ENCODE peak calls at places on chromosomes 13 and 19, in five cellular contexts. L is K562, F is HepG2, P is A549, K is GM12878. Y is an unnamed sample. For H3K4me1, the result is how much of the 10 kb centered on the place peaks cover.

GRCh38 chr13:30169442-30169841 is 137.9 kb downstream of the KATNAL1 start:
- DNase-seq in K (no peak), P (no peak), F (no peak), L (no peak), Y (no peak)

GRCh38 chr19:39937792-39938191 is 3.4 kb upstream of the FCGBP start:
- DNase-seq in K (no peak), F (no peak), L (no peak), P (no peak), Y (no peak)

GRCh38 chr13:43448605-43449004 is 338.2 kb downstream of the ENOX1 start:
- DNase-seq in F (no peak), P (no peak), K (no peak), L (no peak), Y (no peak)

GRCh38 chr13:66477816-66478215 is 752.3 kb downstream of the PCDH9 start:
- DNase-seq in P (no peak), L (no peak), K (no peak), F (no peak), Y (no peak)

GRCh38 chr19:46697142-46697960 is 19.6 kb downstream of the PRKD2 start:
- DNase-seq in K (no peak), F (no peak), P (peak), L (peak), Y (peak)

GRCh38 chr19:58033741-58034475 is at the start of gene ZSCAN1:
- DNase-seq in L (no peak), F (no peak), P (no peak), K (no peak), Y (peak)

GRCh38 chr13:26024558-26024957 is 27.3 kb downstream of the SHISA2 start:
- DNase-seq in L (no peak), F (no peak), K (no peak), P (no peak), Y (no peak)

GRCh38 chr13:98691360-98691759 is 61.1 kb downstream of the SLC15A1 start:
- DNase-seq in F (no peak), K (no peak), P (no peak), L (no peak), Y (no peak)

GRCh38 chr19:41298327-41298964 is 11.5 kb upstream of the CCDC97 start:
- DNase-seq in P (no peak), L (no peak), F (no peak), K (no peak), Y (peak)

DNA sequence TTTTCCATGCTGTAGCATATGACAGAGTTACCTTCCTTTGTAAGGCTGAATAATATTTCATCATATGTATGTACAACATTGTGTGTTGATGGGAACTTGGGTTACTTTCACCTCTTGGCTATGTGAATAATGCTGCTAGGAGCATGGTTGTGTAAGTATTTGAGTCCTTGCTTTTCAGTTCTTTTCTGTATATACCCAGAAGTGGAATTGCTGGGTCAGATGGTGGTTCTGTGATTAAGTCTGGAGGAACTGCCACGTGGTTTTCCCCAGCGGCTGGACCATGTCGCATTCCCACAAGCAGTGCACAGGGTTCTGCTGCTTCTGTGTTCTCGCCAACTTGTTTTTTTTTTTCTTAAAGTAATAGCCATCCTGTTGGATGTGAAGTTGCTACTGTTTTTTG is 101.1 kb upstream of the TEX29 start:
- DNase-seq in F (no peak), L (no peak), P (no peak), K (no peak), Y (peak)
- H3K4me1 ChIP-seq in F (under half), L (under half), P (under half), K (under half), Y (under half)

DNA sequence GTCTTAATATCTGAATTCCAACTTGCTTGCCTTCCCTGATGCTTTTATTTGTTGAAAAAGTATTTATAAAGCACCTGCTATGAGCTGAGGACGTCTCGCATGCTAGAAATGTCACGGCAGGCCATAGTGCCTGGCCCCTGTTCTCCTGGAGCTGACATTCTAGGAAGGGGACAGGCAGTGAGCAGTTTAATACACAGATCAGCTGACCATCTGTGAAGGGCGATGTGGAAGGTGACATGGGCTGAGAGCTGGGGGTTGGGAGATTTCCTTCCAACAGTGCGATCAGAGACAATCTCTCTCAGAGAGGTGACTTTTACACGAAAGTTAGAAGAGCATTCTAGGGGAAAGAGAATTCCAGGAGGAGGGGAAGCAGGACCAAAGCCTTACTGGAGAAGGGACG is 153.2 kb downstream of the ZNF536 start:
- DNase-seq in F (no peak), K (no peak), P (no peak), L (no peak), Y (no peak)
- TF ChIP-seq BHLHE40 in F (no peak), K (no peak), P (no peak), L (no peak), Y (no peak)

GRCh38 chr13:74289861-74290260 is 155.7 kb upstream of the KLF12 start:
- DNase-seq in P (no peak), L (no peak), K (no peak), F (no peak), Y (no peak)
- H3K4me1 ChIP-seq in P (under half), L (under half), K (under half), F (under half), Y (under half)

GRCh38 chr13:41691276-41691675 is 233.9 kb downstream of the RGCC start:
- DNase-seq in F (no peak), P (no peak), K (no peak), L (no peak), Y (no peak)
- TF ChIP-seq BHLHE40 in F (no peak), P (no peak), K (no peak), L (no peak), Y (no peak)

GRCh38 chr13:95783747-95784146 is 106.8 kb downstream of the DNAJC3 start:
- DNase-seq in P (no peak), F (no peak), L (no peak), K (no peak), Y (no peak)
- H3K4me1 ChIP-seq in P (under half), F (under half), L (under half), K (under half), Y (under half)

DNA sequence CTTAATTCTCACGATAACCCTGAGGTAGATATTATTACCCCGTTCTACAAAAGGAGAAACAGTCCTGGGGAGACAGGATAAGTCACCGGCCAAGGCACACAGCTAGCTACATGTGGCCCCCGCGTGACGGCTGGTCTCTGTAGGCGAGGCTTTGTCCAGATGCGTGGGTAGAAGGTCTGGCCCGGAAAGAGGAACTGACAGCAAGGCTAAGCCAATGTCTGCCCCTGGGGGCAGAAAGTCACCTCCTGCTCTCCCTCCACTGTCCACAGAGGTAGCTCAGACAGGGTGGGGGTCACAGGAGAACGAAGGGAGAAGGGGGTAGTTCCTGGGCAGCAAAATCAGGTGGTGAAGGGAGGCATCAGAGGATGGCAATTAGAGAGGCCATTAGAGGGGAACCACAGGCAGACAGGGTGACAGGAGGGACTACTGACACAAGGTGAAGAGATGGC is 1.8 kb downstream of the APOC4 start:
- DNase-seq in K (no peak), P (no peak), L (peak), F (no peak), Y (no peak)
- TF ChIP-seq BHLHE40 in K (peak), P (no peak), L (peak), F (no peak), Y (no peak)

DNA sequence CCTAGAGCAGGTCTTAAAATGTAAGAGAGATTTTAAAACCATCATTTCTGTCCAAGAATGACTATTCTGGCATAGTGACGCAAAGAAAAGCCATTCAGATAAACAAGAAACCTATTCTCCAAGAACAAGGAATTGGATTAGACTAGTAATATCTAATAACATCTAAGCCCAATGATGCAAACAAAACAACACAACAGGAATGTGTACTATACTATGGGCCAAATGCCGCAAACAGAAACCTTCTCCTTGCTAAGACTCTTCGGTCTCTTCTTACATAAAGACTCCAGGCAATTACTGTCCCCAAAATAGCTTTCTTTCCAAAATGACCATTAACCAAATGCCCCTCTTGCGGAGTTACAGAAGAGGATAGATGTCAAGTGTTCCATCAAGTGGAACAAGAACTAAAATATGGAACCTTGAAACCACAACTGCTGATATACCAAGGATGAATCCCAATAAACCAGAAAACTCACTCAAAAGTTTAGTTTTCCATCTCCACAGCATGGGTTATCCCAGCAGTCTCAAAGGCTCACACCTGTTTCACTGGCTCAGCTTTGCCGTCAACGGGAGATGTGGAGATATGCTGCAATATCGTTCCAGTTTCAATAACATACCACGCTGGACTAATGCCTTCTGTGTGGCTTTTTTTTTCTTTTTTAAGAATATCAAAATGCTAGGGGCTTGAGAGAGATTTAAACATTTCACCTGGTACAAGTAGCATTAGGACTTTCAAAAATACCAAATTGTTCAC is 76.2 kb downstream of the FOXO1 start:
- DNase-seq in K (no peak), P (no peak), F (no peak), L (no peak), Y (no peak)
- H3K4me1 ChIP-seq in K (under half), P (under half), F (half or more), L (under half), Y (under half)

GRCh38 chr19:34094960-34095359 is 77.3 kb upstream of the LSM14A start:
- DNase-seq in P (no peak), K (no peak), L (no peak), F (no peak), Y (no peak)

GRCh38 chr19:34096020-34096915 is 76.0 kb upstream of the LSM14A start:
- DNase-seq in F (peak), K (no peak), L (peak), P (peak), Y (peak)
- TF ChIP-seq BHLHE40 in F (no peak), K (no peak), L (no peak), P (no peak), Y (no peak)

Y was measured in IMR-90.